ENCODE peak calls at places on chromosomes 12 and 14, in nine cellular contexts. X, D, R, G, T, C, U, M and S are unnamed samples.
A peak's percentile ranks its signal among the peaks of the same experiment; 100 is the strongest.

GRCh38 chr12:75337905-75338304 is 3.4 kb downstream of the GLIPR1L1 start:
- DNase-seq in D (no peak), T (no peak), C (no peak), U (no peak), M (no peak), G (no peak), R (no peak), X (no peak), S (peak; percentile 40)

GRCh38 chr12:49585477-49586445 is 17.8 kb upstream of the MCRS1 start:
- DNase-seq in X (no peak), U (no peak), D (no peak), C (no peak), M (no peak), R (no peak), G (no peak), T (no peak), S (no peak)

GRCh38 chr12:96177013-96177412 is 17.2 kb upstream of the ELK3 start:
- DNase-seq in T (peak; percentile 91), D (no peak), M (no peak), R (no peak), C (no peak), X (no peak), G (peak; percentile 82), U (no peak), S (no peak)

GRCh38 chr12:13044859-13045384 is 741 bp downstream of the FAM234B start:
- DNase-seq in X (no peak), M (no peak), R (no peak), T (peak; percentile 51), U (no peak), G (peak; percentile 7), D (no peak), C (no peak), S (no peak)

GRCh38 chr14:23128969-23129758 is 10.1 kb upstream of the CEBPE start:
- DNase-seq in G (no peak), T (no peak), M (no peak), X (no peak), D (no peak), R (no peak), U (no peak), C (no peak), S (no peak)

GRCh38 chr14:71141701-71142374 is 234.6 kb downstream of the PCNX1 start:
- DNase-seq in R (no peak), U (no peak), X (no peak), T (peak; percentile 57), M (no peak), G (peak; percentile 29), C (no peak), D (no peak), S (no peak)

GRCh38 chr12:13299457-13299856 is 102.9 kb downstream of the EMP1 start:
- DNase-seq in U (no peak), G (no peak), R (no peak), X (no peak), T (no peak), C (no peak), D (no peak), M (no peak), S (no peak)

GRCh38 chr14:53495846-53496343 is 342.8 kb upstream of the DDHD1 start:
- DNase-seq in R (no peak), C (no peak), G (no peak), U (no peak), X (no peak), D (no peak), T (no peak), M (no peak), S (no peak)

GRCh38 chr12:88113871-88114270 is 28.0 kb downstream of the CEP290 start:
- DNase-seq in M (no peak), R (no peak), T (peak; percentile 23), G (peak; percentile 20), X (no peak), D (no peak), C (no peak), U (no peak), S (no peak)

GRCh38 chr12:94649349-94650142 is 811 bp downstream of the TMCC3 start:
- DNase-seq in T (peak; percentile 64), X (peak; percentile 68), R (peak; percentile 82), C (no peak), G (peak; percentile 40), U (no peak), D (peak; percentile 67), M (peak; percentile 67), S (peak; percentile 57)

GRCh38 chr14:39247256-39247655 is 13.5 kb downstream of the MIA2 start:
- DNase-seq in G (peak; percentile 94), C (no peak), T (peak; percentile 91), D (no peak), R (no peak), U (no peak), M (no peak), X (no peak), S (no peak)

GRCh38 chr14:55711171-55711811 is 131.3 kb downstream of the KTN1 start:
- DNase-seq in G (peak; percentile 73), T (peak; percentile 62), U (no peak), R (no peak), X (no peak), C (no peak), D (no peak), M (no peak), S (no peak)

GRCh38 chr12:93759512-93760081 is 82.4 kb downstream of the CRADD start:
- DNase-seq in X (no peak), D (no peak), R (no peak), G (no peak), T (no peak), U (no peak), C (no peak), M (no peak), S (no peak)

GRCh38 chr14:95515523-95516517 is 630 bp downstream of the SYNE3 start:
- DNase-seq in T (peak; percentile 73), G (peak; percentile 40), D (peak; percentile 78), C (peak; percentile 88), X (peak; percentile 82), R (peak; percentile 87), U (no peak), M (peak; percentile 81), S (peak; percentile 88)

GRCh38 chr14:54267172-54267571 is 129.6 kb upstream of the CDKN3 start:
- DNase-seq in U (no peak), R (no peak), T (no peak), X (no peak), M (no peak), D (no peak), C (peak; percentile 53), G (no peak), S (peak; percentile 83)

GRCh38 chr14:51455041-51455835 is 196.5 kb upstream of the FRMD6 start:
- DNase-seq in D (no peak), C (no peak), U (no peak), R (no peak), X (no peak), G (no peak), T (no peak), M (no peak), S (no peak)
- TF ChIP-seq EZH2phosphoT487 in D (no peak), C (no peak), U (no peak), R (no peak), X (no peak), G (no peak), T (no peak), M (no peak), S (no peak)

GRCh38 chr12:130849561-130850417 is 10.7 kb upstream of the STX2 start:
- DNase-seq in C (no peak), D (peak; percentile 94), M (peak; percentile 70), T (no peak), X (no peak), G (peak; percentile 48), R (no peak), U (no peak), S (no peak)
- H2AFZ ChIP-seq in C (no peak overlapping the region), D (no peak overlapping the region), M (no peak overlapping the region), T (no peak overlapping the region), X (no peak overlapping the region), G (no peak overlapping the region), R (no peak overlapping the region), U (peak overlapping the region; percentile 65), S (no peak overlapping the region)

DNA sequence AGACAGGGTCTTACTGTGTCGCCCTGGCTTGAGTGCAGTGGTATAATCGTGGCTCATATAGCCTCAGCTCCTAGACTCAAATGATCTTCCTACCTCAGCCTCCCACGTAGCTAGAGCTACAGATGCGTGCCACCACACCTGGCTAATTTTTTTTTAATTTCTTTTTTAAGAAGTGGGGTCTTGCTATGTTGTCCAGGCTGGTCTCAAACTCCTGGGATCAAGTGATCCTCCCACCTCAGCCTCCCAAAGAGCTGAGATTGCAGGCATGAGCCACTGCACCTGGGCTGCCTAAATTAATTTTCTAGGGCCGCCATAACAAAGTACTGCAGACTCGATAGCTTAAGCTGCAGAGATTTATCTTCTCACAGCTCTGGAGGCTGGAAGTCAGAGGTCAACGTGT is 9.1 kb downstream of the LTBR start:
- DNase-seq in R (no peak), C (no peak), X (no peak), G (no peak), U (no peak), M (no peak), T (no peak), D (no peak), S (no peak)
- TF ChIP-seq EZH2phosphoT487 in R (no peak), C (no peak), X (no peak), G (no peak), U (no peak), M (no peak), T (no peak), D (no peak), S (no peak)

GRCh38 chr14:101073598-101073965 is 170.1 kb upstream of the RTL1 start:
- DNase-seq in C (no peak), G (no peak), D (no peak), M (no peak), X (no peak), R (no peak), U (no peak), T (no peak), S (no peak)
- H2AFZ ChIP-seq in C (no peak overlapping the region), G (no peak overlapping the region), D (peak overlapping the region; percentile 56), M (no peak overlapping the region), X (no peak overlapping the region), R (peak overlapping the region; percentile 74), U (no peak overlapping the region), T (no peak overlapping the region), S (no peak overlapping the region)

DNA sequence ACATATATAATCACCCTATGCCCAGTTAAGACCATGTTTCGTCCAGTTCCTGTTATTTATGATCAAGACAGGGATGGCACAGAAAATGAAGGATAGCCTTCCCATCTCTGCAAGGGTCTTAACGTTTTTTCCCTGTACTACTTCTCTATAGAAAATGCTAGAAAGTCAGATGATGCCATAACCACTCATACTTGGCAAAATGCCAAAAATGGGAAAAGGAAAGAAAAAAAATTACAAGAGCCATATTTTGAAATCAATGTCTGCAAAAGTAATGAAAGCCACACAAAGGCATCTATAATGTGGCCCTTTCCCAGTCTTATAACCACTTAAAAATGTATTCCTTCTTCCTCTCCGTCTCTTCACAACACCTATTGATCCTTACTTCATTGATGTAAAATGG is 1.8 kb upstream of the MYL6B start:
- DNase-seq in R (no peak), C (no peak), T (peak; percentile 64), M (no peak), D (no peak), G (peak; percentile 41), X (no peak), U (no peak), S (no peak)
- TF ChIP-seq EZH2phosphoT487 in R (no peak), C (no peak), T (no peak), M (no peak), D (no peak), G (no peak), X (no peak), U (no peak), S (no peak)